ENCODE peak calls at places on chromosomes 7 and 10, in five cellular contexts. One of them, this sample, is unnamed.

GRCh38 chr7:81603-82342 is 110.6 kb upstream of the FAM20C start:
- DNase-seq in left colon: peak
- DNase-seq in RPMI8226: no peak
- DNase-seq in NCI-H1092 treated with DMSO at 0.1 percent for 48 hours: no peak
- DNase-seq in activated CD4-positive, alpha-beta T cell treated with anti-CD3 and anti-CD28 coated beads, Interleukin-2, amount 50 U/mL, for 1 hour: no peak
- DNase-seq in this sample: no peak

GRCh38 chr10:49271346-49271745 is 27.6 kb upstream of the C10orf71 start:
- DNase-seq in NCI-H1092 treated with DMSO at 0.1 percent for 48 hours: no peak
- DNase-seq in RPMI8226: no peak
- DNase-seq in activated CD4-positive, alpha-beta T cell treated with anti-CD3 and anti-CD28 coated beads, Interleukin-2, amount 50 U/mL, for 1 hour: no peak
- DNase-seq in left colon: no peak
- DNase-seq in this sample: no peak

GRCh38 chr7:2355079-2356008 is 717 bp downstream of the EIF3B start:
- DNase-seq in activated CD4-positive, alpha-beta T cell treated with anti-CD3 and anti-CD28 coated beads, Interleukin-2, amount 50 U/mL, for 1 hour: no peak
- DNase-seq in left colon: no peak
- DNase-seq in NCI-H1092 treated with DMSO at 0.1 percent for 48 hours: no peak
- DNase-seq in RPMI8226: peak
- DNase-seq in this sample: no peak

GRCh38 chr10:29598861-29599311 is 35.9 kb downstream of the SVIL start:
- DNase-seq in activated CD4-positive, alpha-beta T cell treated with anti-CD3 and anti-CD28 coated beads, Interleukin-2, amount 50 U/mL, for 1 hour: no peak
- DNase-seq in NCI-H1092 treated with DMSO at 0.1 percent for 48 hours: no peak
- DNase-seq in RPMI8226: no peak
- DNase-seq in left colon: no peak
- DNase-seq in this sample: peak

GRCh38 chr10:77582710-77583115 is 54.9 kb downstream of the KCNMA1 start:
- DNase-seq in left colon: no peak
- DNase-seq in RPMI8226: no peak
- DNase-seq in activated CD4-positive, alpha-beta T cell treated with anti-CD3 and anti-CD28 coated beads, Interleukin-2, amount 50 U/mL, for 1 hour: no peak
- DNase-seq in NCI-H1092 treated with DMSO at 0.1 percent for 48 hours: no peak
- DNase-seq in this sample: peak

GRCh38 chr10:117552759-117553158 is 10.2 kb downstream of the EMX2 start:
- DNase-seq in NCI-H1092 treated with DMSO at 0.1 percent for 48 hours: no peak
- DNase-seq in activated CD4-positive, alpha-beta T cell treated with anti-CD3 and anti-CD28 coated beads, Interleukin-2, amount 50 U/mL, for 1 hour: no peak
- DNase-seq in left colon: no peak
- DNase-seq in RPMI8226: no peak
- DNase-seq in this sample: no peak

GRCh38 chr7:3439333-3440030 is 138.4 kb downstream of the SDK1 start:
- DNase-seq in left colon: no peak
- DNase-seq in NCI-H1092 treated with DMSO at 0.1 percent for 48 hours: no peak
- DNase-seq in activated CD4-positive, alpha-beta T cell treated with anti-CD3 and anti-CD28 coated beads, Interleukin-2, amount 50 U/mL, for 1 hour: no peak
- DNase-seq in RPMI8226: no peak
- DNase-seq in this sample: peak

GRCh38 chr7:2724453-2725177 is 36.6 kb downstream of the AMZ1 start:
- DNase-seq in activated CD4-positive, alpha-beta T cell treated with anti-CD3 and anti-CD28 coated beads, Interleukin-2, amount 50 U/mL, for 1 hour: no peak
- DNase-seq in left colon: peak
- DNase-seq in NCI-H1092 treated with DMSO at 0.1 percent for 48 hours: no peak
- DNase-seq in RPMI8226: no peak
- DNase-seq in this sample: no peak